ENCODE peak calls at places on chromosome 22, in four cellular contexts. U is AG09309, N is A549, T is uterus. I is an unnamed sample.

GRCh38 chr22:48664586-48664985 is 1163.1 kb downstream of the BRD1 start:
- DNase-seq in U (no peak), N (no peak), T (no peak), I (no peak)

GRCh38 chr22:24289138-24289537 is 18.5 kb downstream of the SPECC1L start:
- DNase-seq in U (peak), N (no peak), T (no peak), I (no peak)

GRCh38 chr22:39241632-39242388 is 3.0 kb downstream of the PDGFB start:
- DNase-seq in U (no peak), N (no peak), T (no peak), I (no peak)

GRCh38 chr22:33126881-33127280 is 68.7 kb upstream of the SYN3 start:
- DNase-seq in U (no peak), N (peak), T (no peak), I (no peak)

GRCh38 chr22:36327922-36328551 is 59.7 kb downstream of the MYH9 start:
- DNase-seq in U (no peak), N (no peak), T (no peak), I (no peak)

GRCh38 chr22:32411388-32411787 is 659 bp downstream of the RTCB start:
- DNase-seq in U (no peak), N (no peak), T (no peak), I (no peak)

GRCh38 chr22:45268958-45269844 is 15.5 kb upstream of the UPK3A start:
- DNase-seq in U (no peak), N (peak), T (peak), I (no peak)

GRCh38 chr22:50683086-50683993 is 10.7 kb downstream of the SHANK3 start:
- DNase-seq in U (no peak), N (no peak), T (no peak), I (no peak)

GRCh38 chr22:44569516-44569915 is 71.5 kb upstream of the RTL6 start:
- DNase-seq in U (no peak), N (no peak), T (no peak), I (no peak)

GRCh38 chr22:36368359-36368983 is 19.3 kb downstream of the MYH9 start:
- DNase-seq in U (no peak), N (peak), T (no peak), I (peak)

DNA sequence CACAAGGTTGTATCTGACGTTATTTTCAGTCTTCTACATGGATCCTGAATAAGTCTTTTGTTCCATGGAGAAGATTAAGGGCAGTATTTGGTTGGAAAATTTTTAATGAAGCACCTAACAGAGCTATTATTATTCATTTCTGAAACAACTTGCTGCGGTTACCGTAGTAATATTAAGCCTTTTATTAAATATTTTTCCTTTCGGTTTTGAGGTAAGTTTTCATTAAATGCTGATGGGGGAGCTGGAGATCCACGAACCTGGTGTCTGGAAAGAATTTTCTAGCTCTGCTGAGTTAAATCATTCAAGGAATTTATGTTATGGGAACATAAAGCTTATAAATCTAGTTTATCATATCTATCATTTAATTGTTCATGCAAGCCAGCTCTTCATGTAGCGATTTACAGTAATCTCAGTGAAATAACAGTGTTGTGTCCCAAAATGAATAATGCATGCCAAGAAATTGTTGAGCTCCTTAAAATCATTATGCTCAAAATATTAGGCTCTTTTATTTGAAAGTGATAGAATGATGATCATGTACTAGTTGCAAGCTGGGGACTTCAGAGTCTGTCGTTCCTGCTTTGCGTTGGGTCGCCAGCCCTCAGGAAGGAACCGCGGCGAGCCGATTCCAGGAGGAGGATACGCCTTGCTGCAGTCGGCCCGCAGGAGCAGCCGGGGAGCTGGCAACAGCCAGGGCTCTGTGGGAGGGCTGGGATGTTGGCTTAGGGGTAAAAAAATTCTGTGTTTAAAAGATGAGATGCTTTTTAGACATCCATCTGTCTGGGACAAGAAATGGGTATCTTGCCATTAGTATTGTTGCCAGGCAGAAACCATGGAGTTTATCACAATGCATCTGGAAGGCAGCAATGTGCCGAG is 83.1 kb downstream of the TBC1D22A start:
- DNase-seq in U (no peak), N (peak), T (no peak), I (no peak)
- TF ChIP-seq CTCF in U (peak), N (peak), T (peak), I (peak)

DNA sequence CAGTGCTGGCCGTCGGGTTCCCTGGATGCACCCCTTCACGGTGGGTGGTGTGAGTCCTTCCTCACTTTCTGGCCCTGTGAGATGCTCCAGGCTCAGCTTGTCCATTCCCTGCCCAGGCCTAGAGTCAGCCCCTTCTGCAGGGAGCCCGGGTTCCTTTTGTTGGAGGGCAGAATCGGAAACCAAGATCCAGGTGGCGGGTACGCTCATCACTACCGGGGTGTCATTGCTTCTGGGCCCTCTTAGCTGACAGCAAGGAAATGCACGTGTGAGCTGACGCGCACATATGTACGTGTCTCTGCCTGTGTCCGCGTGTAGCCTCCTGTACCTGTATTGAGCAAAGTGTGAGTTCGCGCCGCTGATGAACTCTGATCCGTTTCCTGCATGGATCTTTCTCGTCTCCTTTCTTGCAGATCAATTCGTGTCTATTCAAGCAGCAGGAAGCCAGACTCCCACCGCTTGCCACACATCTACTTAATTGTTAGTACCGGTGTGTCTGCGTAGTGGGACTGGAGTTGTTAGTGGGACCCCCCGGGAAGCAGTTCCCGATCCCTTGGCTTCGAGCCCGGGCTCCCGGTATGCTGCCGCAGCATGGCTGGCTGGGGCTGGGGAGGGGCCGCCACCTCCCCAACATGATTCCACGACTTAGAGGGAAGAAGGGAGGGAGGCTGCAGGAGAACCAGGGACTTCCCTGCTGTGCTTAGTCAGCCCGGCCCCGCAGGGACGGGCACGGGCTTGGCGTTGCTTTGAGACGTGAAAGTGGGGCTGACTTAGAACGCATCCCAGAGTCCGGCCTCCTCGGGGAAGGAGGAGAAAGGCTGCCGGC is 35.9 kb upstream of the GRAMD4 start:
- DNase-seq in U (no peak), N (no peak), T (no peak), I (no peak)
- H3K4me3 ChIP-seq in U (no peak), N (no peak), T (no peak), I (no peak)

GRCh38 chr22:47012589-47013365 is 250.3 kb downstream of the TBC1D22A start:
- DNase-seq in U (peak), N (no peak), T (no peak), I (peak)
- TF ChIP-seq CTCF in U (no peak), N (no peak), T (no peak), I (peak)

DNA sequence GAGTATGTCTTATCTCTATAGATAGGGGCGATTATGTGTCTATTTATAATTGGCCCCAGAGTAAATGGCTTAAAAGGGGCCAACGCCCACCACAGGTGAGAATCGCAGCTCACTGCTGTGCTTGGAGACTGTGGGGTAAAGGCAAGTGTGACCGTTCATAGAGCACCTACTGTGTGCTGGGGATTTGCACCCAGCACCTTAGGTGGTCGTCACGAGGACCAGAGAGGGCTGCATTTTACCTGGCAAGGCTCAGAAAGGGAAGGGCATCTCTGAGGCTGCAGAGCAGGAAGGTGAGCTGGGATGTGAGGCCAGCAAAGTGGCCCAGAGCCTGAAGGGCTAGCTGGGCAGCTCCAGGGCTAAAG is 13.8 kb upstream of the TCF20 start:
- DNase-seq in U (no peak), N (no peak), T (no peak), I (no peak)
- H3K4me3 ChIP-seq in U (no peak), N (no peak), T (no peak), I (no peak)

GRCh38 chr22:34841321-34841901 is 224.5 kb upstream of the ISX start:
- DNase-seq in U (no peak), N (no peak), T (no peak), I (no peak)
- TF ChIP-seq CTCF in U (no peak), N (no peak), T (no peak), I (no peak)

DNA sequence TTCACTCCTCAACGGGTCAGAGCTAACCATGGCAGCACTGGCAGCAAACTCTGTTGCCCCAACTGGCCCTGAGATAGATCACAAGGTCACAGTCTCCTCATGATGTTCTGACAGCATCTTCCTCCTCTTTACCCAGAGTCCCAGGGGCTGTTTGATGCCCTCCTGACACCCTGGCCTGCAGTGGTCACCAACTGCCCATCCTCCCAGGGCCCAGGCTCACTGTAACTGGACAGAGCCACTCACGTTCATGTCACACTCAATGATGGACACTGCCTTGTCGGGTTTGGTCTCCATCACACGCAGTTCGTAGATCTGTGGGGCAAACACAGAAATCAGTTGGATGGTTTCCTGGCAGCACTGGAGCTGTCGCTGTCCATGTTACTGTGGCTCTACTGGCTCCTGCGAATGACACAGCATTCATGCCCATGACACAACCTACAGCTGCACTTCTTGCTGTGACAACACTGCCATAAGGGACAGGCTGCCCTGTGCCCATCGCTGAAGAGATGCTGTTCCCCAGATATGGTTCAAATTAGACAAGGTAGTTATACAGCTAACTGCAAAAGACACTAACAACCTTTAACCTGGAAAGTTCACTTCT is 10.4 kb upstream of the C22orf39 start:
- DNase-seq in U (no peak), N (no peak), T (no peak), I (no peak)
- H3K4me3 ChIP-seq in U (no peak), N (no peak), T (no peak), I (no peak)

DNA sequence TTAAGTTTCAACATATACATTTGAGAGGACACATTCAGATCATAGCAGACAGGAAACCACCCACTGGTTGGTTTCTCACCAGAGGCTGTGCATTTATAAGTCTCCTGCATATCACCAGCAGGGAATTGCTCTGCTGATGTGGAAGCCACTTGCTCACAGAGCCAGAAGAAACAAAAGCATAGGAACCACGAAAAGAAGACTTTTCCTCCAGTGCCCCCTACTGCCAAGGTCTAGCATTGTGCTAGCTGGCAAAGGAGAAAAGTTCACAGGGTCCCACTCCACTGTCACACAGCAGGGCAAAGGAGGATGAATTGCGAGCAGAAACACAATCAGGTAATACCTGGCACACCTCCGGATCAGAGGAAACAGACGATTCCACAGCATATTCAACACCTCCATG is 28.9 kb upstream of the ISX start:
- DNase-seq in U (no peak), N (no peak), T (no peak), I (no peak)
- TF ChIP-seq CTCF in U (no peak), N (peak), T (no peak), I (peak)

GRCh38 chr22:18057568-18058209 is 20.1 kb upstream of the PEX26 start:
- DNase-seq in U (peak), N (peak), T (peak), I (peak)
- H3K4me3 ChIP-seq in U (no peak), N (no peak), T (no peak), I (no peak)

GRCh38 chr22:22816766-22817410 is 70.7 kb upstream of the IGLL5 start:
- DNase-seq in U (no peak), N (no peak), T (no peak), I (no peak)

GRCh38 chr22:22816171-22816514 is 71.5 kb upstream of the IGLL5 start:
- DNase-seq in U (no peak), N (no peak), T (no peak), I (no peak)

GRCh38 chr22:22818202-22818538 is 69.4 kb upstream of the IGLL5 start:
- DNase-seq in U (no peak), N (no peak), T (no peak), I (no peak)

GRCh38 chr22:22818861-22819855 is 68.5 kb upstream of the IGLL5 start:
- DNase-seq in U (no peak), N (no peak), T (no peak), I (no peak)

DNA sequence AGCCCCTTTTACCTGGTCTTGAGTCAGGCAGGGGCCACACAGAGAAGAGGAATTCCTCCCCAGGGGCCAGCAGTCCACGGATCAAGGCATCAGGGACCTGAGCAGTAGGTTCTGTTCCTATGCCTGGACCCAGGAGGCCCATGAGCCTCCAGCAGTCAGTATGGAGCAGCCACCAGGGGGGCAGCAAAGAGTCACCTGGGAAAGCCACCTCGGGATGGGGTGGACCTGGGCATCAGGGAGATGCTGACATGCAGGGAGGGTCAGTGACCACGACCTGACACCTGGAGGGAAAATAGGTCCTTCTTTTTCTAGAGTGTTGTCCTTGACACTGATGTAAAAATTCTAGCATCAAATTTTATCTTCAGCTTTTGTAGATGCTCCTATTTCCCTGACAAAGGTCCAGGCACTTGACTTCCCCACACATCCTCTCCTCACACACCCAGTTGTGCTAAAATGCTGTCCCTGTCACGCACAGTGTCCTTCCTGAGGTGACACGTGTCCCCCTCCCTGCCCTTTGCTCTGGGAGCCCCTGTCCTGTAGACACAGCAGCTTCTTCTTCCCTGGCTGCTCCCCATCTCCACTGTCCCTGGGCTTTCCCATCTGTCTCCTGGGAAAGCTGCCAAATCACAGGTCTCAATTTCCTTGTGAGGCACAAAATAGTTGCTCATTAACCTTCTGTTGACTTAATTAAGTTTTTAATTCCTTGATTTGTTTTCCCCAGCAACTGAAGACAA is 70.0 kb upstream of the IGLL5 start:
- DNase-seq in U (no peak), N (no peak), T (no peak), I (no peak)
- TF ChIP-seq CTCF in U (no peak), N (no peak), T (no peak), I (peak)

DNA sequence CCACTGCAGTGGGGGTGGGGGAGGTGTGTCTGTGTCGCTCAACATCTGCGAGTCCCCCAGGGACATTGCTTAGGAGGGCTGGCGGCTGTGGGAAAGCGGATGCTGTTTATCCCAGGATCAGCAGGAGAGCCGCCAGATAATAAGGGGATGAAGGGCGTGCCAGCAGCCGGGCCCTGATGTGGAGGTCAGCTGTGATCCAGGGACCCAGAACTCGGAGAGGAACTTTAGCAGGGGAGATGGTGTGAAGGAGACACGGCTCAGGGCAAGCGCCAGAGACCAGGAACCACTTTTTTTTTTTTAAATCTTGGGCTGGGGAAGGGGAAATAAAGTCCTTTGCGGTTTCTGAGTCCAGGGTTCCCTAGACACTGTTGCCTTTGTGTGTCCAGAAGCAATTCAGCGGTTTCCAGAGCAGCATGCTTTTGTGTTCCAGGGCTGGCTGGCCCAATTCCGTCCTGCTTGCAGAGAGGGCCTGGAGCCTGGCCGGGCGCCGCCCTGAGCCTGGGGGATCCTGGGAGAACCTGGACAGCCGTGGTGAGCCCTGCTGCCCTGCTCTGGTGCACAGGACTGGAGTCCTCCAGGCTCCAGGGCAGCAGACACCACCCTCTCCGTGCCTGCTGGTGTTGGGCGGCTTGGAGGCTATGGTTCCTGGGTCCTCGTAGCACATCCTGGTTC is at the start of gene GRAMD4:
- DNase-seq in U (no peak), N (no peak), T (peak), I (no peak)
- H3K4me3 ChIP-seq in U (no peak), N (no peak), T (no peak), I (no peak)

I was measured in kidney epithelial cell.